ENCODE peak calls at places on chromosome 10, in ten cellular contexts. V, A, J, Y, L, U, Z, P, D and T are unnamed samples.

GRCh38 chr10:126734015-126734414 is 63.5 kb upstream of the C10orf90 start:
- DNase-seq in D (no peak), A (no peak), J (no peak), V (peak; percentile 34), Z (peak; percentile 91), Y (no peak), P (peak; percentile 19), U (no peak), L (no peak), T (no peak)

GRCh38 chr10:122949296-122949695 is 4.7 kb downstream of the C10orf88 start:
- DNase-seq in L (no peak), P (no peak), J (no peak), A (no peak), Y (no peak), U (no peak), V (no peak), D (no peak), Z (peak; percentile 40), T (no peak)

GRCh38 chr10:86104156-86104555 is 262.4 kb downstream of the GRID1 start:
- DNase-seq in Y (no peak), D (no peak), Z (no peak), V (no peak), L (no peak), P (no peak), U (no peak), J (no peak), A (no peak), T (no peak)

GRCh38 chr10:51231754-51232153 is 157.5 kb downstream of the PRKG1 start:
- DNase-seq in A (no peak), J (no peak), P (no peak), Z (no peak), L (no peak), D (no peak), U (no peak), V (no peak), Y (no peak), T (no peak)

GRCh38 chr10:366186-366585 is 230.9 kb downstream of the ZMYND11 start:
- DNase-seq in D (no peak), A (no peak), V (no peak), Z (no peak), J (no peak), Y (no peak), P (no peak), L (no peak), U (no peak), T (no peak)

GRCh38 chr10:6020806-6021205 is 41.4 kb downstream of the IL2RA start:
- DNase-seq in P (no peak), J (no peak), Y (no peak), V (no peak), U (no peak), Z (no peak), D (no peak), A (no peak), L (peak; percentile 40), T (no peak)

GRCh38 chr10:73083234-73083633 is 13.4 kb downstream of the P4HA1 start:
- DNase-seq in Y (no peak), D (no peak), J (no peak), L (peak; percentile 38), P (no peak), Z (no peak), V (no peak), A (no peak), U (no peak), T (no peak)

GRCh38 chr10:58275261-58275660 is 6.3 kb downstream of the CISD1 start:
- DNase-seq in J (no peak), L (no peak), A (no peak), U (no peak), Z (no peak), P (no peak), Y (no peak), V (no peak), D (no peak), T (no peak)

DNA sequence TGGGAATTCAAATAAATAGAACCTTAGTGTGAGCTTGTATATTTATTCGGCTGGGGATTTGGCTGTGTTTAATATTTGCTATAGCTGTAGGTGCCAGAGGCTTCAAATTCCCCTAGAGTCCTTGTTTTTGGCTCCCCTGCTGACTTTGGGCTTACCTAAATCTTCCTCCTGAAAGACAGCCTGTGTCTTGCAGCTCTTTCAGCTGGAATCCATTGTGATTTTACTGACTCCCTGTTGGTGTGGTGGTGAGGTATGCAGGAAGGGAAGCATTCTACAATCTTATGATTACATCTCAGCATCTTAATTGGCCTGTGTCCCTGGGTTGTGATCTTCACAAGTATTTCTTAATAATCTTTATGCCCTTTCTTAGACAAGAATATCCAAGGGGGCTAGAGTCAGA is 25.9 kb downstream of the FOXI2 start:
- DNase-seq in U (no peak), P (no peak), A (no peak), L (no peak), D (no peak), Z (no peak), V (no peak), J (no peak), Y (no peak), T (no peak)
- TF ChIP-seq CTCF in U (no peak), P (no peak), A (no peak), L (no peak), D (no peak), Z (no peak), V (no peak), J (no peak), Y (no peak), T (no peak)

GRCh38 chr10:11246752-11247467 is 229.2 kb downstream of the CELF2 start:
- DNase-seq in Y (peak; percentile 88), J (no peak), A (peak; percentile 68), L (no peak), D (no peak), Z (peak; percentile 39), V (no peak), U (no peak), P (no peak), T (no peak)

GRCh38 chr10:11245095-11245479 is 227.4 kb downstream of the CELF2 start:
- DNase-seq in Y (peak; percentile 50), Z (no peak), A (peak; percentile 57), L (no peak), P (no peak), D (no peak), J (no peak), U (no peak), V (no peak), T (no peak)

GRCh38 chr10:11243425-11244222 is 226.0 kb downstream of the CELF2 start:
- DNase-seq in D (peak; percentile 24), Z (no peak), V (no peak), Y (peak; percentile 66), U (no peak), L (peak; percentile 20), A (no peak), P (peak; percentile 75), J (no peak), T (no peak)

GRCh38 chr10:11245981-11246590 is 228.4 kb downstream of the CELF2 start:
- DNase-seq in A (no peak), U (no peak), D (no peak), L (no peak), Y (peak; percentile 67), Z (no peak), P (no peak), J (no peak), V (no peak), T (no peak)

DNA sequence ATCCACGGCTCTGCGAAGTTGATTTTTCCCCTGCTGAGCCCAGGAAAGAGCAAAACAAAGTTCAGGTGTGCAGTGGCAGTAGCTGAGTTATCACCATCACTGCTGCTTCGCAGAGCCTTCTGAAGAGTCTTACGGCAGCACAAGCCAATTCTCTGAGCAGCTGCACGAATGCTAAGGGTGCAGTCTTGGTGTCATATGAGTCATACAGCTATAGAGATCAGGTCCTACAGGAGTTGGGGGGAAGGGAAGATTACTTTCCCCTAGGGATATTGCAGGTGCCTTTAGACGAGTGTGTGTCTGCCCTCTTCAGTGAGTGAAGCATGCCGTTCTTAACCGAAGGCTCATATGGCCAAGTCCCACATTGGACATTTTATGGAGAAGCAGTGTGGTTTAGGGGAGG is 227.8 kb downstream of the CELF2 start:
- DNase-seq in V (no peak), U (no peak), Z (peak; percentile 30), L (no peak), A (peak; percentile 50), J (no peak), D (no peak), P (peak; percentile 15), Y (peak; percentile 88), T (no peak)
- H3K4me3 ChIP-seq in V (no peak overlapping the region), U (no peak overlapping the region), Z (no peak overlapping the region), L (no peak overlapping the region), A (peak overlapping the region; percentile 49), J (no peak overlapping the region), D (no peak overlapping the region), P (no peak overlapping the region), Y (peak overlapping the region; percentile 60), T (no peak overlapping the region)

GRCh38 chr10:17867056-17867455 is 57.9 kb downstream of the MRC1 start:
- DNase-seq in V (no peak), Z (no peak), U (no peak), L (no peak), Y (no peak), D (no peak), A (no peak), P (no peak), J (no peak), T (no peak)

GRCh38 chr10:17877121-17877520 is 68.0 kb downstream of the MRC1 start:
- DNase-seq in P (no peak), Y (no peak), V (no peak), J (no peak), Z (no peak), A (no peak), L (no peak), D (no peak), U (no peak), T (no peak)

GRCh38 chr10:17873946-17874345 is 64.8 kb downstream of the MRC1 start:
- DNase-seq in V (no peak), J (no peak), Y (no peak), U (no peak), D (no peak), L (no peak), A (no peak), P (no peak), Z (no peak), T (no peak)

GRCh38 chr10:17871036-17871435 is 61.9 kb downstream of the MRC1 start:
- DNase-seq in L (no peak), V (no peak), Y (no peak), D (no peak), A (no peak), J (no peak), Z (no peak), P (no peak), U (no peak), T (no peak)

DNA sequence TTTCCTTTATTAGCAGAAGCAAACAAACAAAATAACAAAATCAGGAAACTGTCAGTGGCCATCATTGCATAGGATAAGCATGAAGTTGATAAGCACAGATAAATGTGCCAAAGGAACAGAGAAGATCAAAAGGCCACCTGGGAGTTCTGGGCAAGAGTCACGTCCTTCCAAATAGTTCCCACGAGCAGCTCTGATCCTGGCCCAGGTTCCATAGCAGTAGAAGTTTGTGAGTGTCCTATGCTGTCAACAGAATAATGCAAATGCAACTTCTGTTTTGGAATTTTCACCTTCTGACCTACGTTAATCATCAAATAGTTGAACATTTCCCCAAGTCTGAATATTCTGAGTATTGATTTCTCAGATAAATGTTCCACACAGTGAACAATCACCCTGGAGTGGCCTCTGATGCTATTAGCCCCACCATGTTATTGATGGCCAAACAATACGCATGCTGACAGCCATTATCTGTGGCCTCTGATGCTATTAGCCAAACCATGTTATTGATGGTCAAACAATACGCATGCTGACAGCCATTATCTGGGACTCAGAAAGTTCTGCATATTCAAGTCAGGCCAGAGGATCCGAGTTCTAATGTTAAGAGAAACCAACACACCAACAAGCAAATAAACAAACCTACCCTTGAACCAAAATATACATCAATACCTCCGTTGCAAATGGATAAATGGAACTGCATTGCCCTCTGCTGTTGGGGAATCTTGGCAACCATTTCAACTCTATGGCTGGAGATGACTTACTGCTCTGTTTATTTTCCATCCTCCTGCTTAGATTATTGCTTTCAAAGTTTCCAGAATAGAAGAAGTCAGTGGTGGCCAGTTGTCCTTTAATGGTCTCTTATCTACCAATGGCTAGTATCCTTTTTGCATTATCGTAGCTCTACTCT is 63.3 kb downstream of the MRC1 start:
- DNase-seq in P (peak; percentile 10), V (no peak), D (no peak), Y (peak; percentile 23), Z (peak; percentile 50), U (no peak), J (no peak), A (no peak), L (peak; percentile 7), T (no peak)
- TF ChIP-seq CTCF in P (peak; percentile 18), V (peak; percentile 1), D (peak; percentile 29), Y (peak; percentile 37), Z (peak; percentile 58), U (no peak), J (no peak), A (peak; percentile 34), L (peak; percentile 20), T (peak; percentile 62)

GRCh38 chr10:62625484-62625883 is 179.0 kb upstream of the ADO start:
- DNase-seq in D (no peak), L (no peak), U (no peak), Y (no peak), J (no peak), A (no peak), Z (no peak), P (no peak), V (no peak), T (no peak)
- H3K4me3 ChIP-seq in D (no peak overlapping the region), L (no peak overlapping the region), U (no peak overlapping the region), Y (no peak overlapping the region), J (no peak overlapping the region), A (no peak overlapping the region), Z (no peak overlapping the region), P (no peak overlapping the region), V (no peak overlapping the region), T (no peak overlapping the region)